ENCODE peak calls at places on chromosomes 16 and 17, in four cellular contexts. Y is WTC11, Z is HepG2, B is K562. C is an unnamed sample.

GRCh38 chr16:52496051-52496876 is 50.7 kb downstream of the TOX3 start:
- DNase-seq in B (no peak), Y (no peak), Z (peak; percentile 97), C (no peak)

GRCh38 chr17:27245230-27245696 is 48.7 kb upstream of the WSB1 start:
- DNase-seq in Y (peak; percentile 81), B (peak; percentile 84), Z (peak; percentile 80), C (peak; percentile 51)

GRCh38 chr17:44976198-44976597 is 8.1 kb upstream of the C1QL1 start:
- DNase-seq in Y (no peak), Z (no peak), B (no peak), C (no peak)

GRCh38 chr16:85220125-85220839 is 108.0 kb upstream of the CIBAR2 start:
- DNase-seq in B (no peak), Z (peak; percentile 22), Y (no peak), C (no peak)

GRCh38 chr16:87922250-87922871 is 14.0 kb downstream of the CA5A start:
- DNase-seq in Z (no peak), B (no peak), Y (no peak), C (no peak)

GRCh38 chr17:31695456-31696090 is 163.5 kb downstream of the COPRS start:
- DNase-seq in Z (no peak), B (no peak), Y (no peak), C (no peak)

GRCh38 chr17:55601874-55602364 is 90.7 kb upstream of the SMIM36 start:
- DNase-seq in Y (peak; percentile 21), B (peak; percentile 16), Z (peak; percentile 39), C (no peak)

GRCh38 chr16:80065565-80065964 is 465.0 kb upstream of the MAF start:
- DNase-seq in Z (no peak), Y (no peak), B (no peak), C (no peak)

GRCh38 chr17:72386619-72387237 is 265.9 kb downstream of the SOX9 start:
- DNase-seq in B (no peak), Z (peak; percentile 97), Y (no peak), C (no peak)

GRCh38 chr16:48612621-48613020 is 2.6 kb upstream of the N4BP1 start:
- DNase-seq in B (no peak), Y (no peak), Z (no peak), C (no peak)

GRCh38 chr16:31331141-31331764 is 23.7 kb upstream of the ITGAX start:
- DNase-seq in Z (no peak), Y (peak; percentile 50), B (no peak), C (no peak)

GRCh38 chr16:22813223-22813945 is 578 bp upstream of the HS3ST2 start:
- DNase-seq in Z (peak; percentile 28), Y (peak; percentile 92), B (peak; percentile 33), C (no peak)

GRCh38 chr16:66274335-66275110 is 92.0 kb upstream of the CDH5 start:
- DNase-seq in Z (peak; percentile 20), B (no peak), Y (no peak), C (no peak)

GRCh38 chr17:43779145-43780125 is 658 bp upstream of the DUSP3 start:
- DNase-seq in Y (peak; percentile 49), Z (peak; percentile 58), B (no peak), C (no peak)

GRCh38 chr16:10368984-10369551 is 16.8 kb upstream of the ATF7IP2 start:
- DNase-seq in Z (peak; percentile 47), B (no peak), Y (no peak), C (no peak)

GRCh38 chr16:82584553-82585152 is 42.1 kb upstream of the CDH13 start:
- DNase-seq in Z (no peak), B (no peak), Y (no peak), C (no peak)

GRCh38 chr16:65733706-65734105 is 611.8 kb upstream of the CDH11 start:
- DNase-seq in B (no peak), Z (no peak), Y (no peak), C (no peak)

GRCh38 chr17:38729886-38730525 is at the start of gene CISD3:
- DNase-seq in Y (peak; percentile 74), B (peak; percentile 94), Z (peak; percentile 81), C (no peak)

GRCh38 chr16:30775381-30776099 is 11.5 kb downstream of the ZNF629 start:
- DNase-seq in Z (peak; percentile 83), Y (peak; percentile 88), B (peak; percentile 88), C (no peak)

DNA sequence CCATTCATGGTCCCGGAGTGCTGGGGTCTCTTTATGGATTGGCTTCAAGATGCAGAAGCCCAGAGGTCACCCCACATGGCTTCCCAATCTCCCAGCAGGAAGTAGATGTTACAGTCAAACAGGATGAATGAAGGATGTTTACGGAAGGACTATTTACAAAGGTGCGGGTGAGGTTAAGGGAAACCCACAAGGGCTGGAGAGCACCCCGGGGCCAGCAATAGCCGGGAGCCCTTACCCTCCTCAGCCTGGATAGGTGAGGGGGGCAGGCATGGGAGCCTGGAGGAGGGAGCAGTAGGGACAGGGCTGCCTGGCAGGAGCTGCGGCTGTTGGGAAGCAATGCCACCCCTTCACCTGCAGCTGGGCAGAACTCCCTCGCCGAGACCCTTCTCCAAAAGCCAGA is 24.5 kb upstream of the CACNG1 start:
- DNase-seq in Y (no peak), B (no peak), Z (no peak), C (no peak)
- TF ChIP-seq CBFB in Y (no peak), B (no peak), Z (no peak), C (no peak)

GRCh38 chr17:40545660-40546059 is 19.6 kb downstream of the CCR7 start:
- DNase-seq in Z (no peak), Y (peak; percentile 6), B (no peak), C (no peak)

GRCh38 chr17:40548491-40548981 is 16.7 kb downstream of the CCR7 start:
- DNase-seq in Y (no peak), Z (no peak), B (no peak), C (no peak)

GRCh38 chr17:40547785-40548478 is 17.3 kb downstream of the CCR7 start:
- DNase-seq in Z (no peak), Y (no peak), B (no peak), C (no peak)

GRCh38 chr17:40548982-40549680 is 16.1 kb downstream of the CCR7 start:
- DNase-seq in B (no peak), Z (peak; percentile 96), Y (peak; percentile 9), C (no peak)

GRCh38 chr17:40547079-40547784 is 18.0 kb downstream of the CCR7 start:
- DNase-seq in Y (peak; percentile 7), B (no peak), Z (no peak), C (no peak)
- TF ChIP-seq CBFB in Y (no peak), B (no peak), Z (no peak), C (peak; percentile 41)

GRCh38 chr16:19118938-19119431 is 5.2 kb downstream of the ITPRIPL2 start:
- DNase-seq in B (peak; percentile 79), Y (no peak), Z (no peak), C (no peak)
- TF ChIP-seq CBFB in B (no peak), Y (no peak), Z (no peak), C (no peak)

GRCh38 chr16:73053379-73054130 is 5.6 kb upstream of the ZFHX3 start:
- DNase-seq in Y (no peak), B (no peak), Z (peak; percentile 75), C (no peak)

GRCh38 chr16:73053038-73053378 is 5.1 kb upstream of the ZFHX3 start:
- DNase-seq in Y (no peak), B (no peak), Z (no peak), C (no peak)

GRCh38 chr16:73056383-73056782 is 8.5 kb upstream of the ZFHX3 start:
- DNase-seq in Y (no peak), Z (no peak), B (no peak), C (no peak)

GRCh38 chr16:73054131-73054496 is 6.2 kb upstream of the ZFHX3 start:
- DNase-seq in Z (no peak), Y (no peak), B (no peak), C (no peak)

GRCh38 chr16:73054732-73055481 is 7.0 kb upstream of the ZFHX3 start:
- DNase-seq in Y (no peak), B (no peak), Z (peak; percentile 73), C (no peak)
- TF ChIP-seq CBFB in Y (no peak), B (no peak), Z (no peak), C (no peak)

GRCh38 chr17:3963214-3964201 is 729 bp downstream of the ATP2A3 start:
- DNase-seq in B (peak; percentile 32), Z (no peak), Y (peak; percentile 54), C (no peak)
- TF ChIP-seq CBFB in B (no peak), Z (no peak), Y (no peak), C (no peak)

C was measured in GM12878.